ENCODE peak calls at places on chromosomes 12 and 14, in eight cellular contexts. One of them, this sample, is unnamed.

GRCh38 chr14:33062881-33063280 is 124.2 kb downstream of the NPAS3 start:
- DNase-seq in KG1: no peak
- DNase-seq in HEK293T: no peak
- DNase-seq in HFFc6: no peak
- DNase-seq in SW480: peak
- DNase-seq in aorta: no peak
- DNase-seq in stimulated activated CD8-positive, alpha-beta memory T cell treated with anti-CD3 and anti-CD28 coated beads, Interleukin-4, amount 100 ng/mL, for 1 hour: no peak
- DNase-seq in choroid plexus epithelial cell: no peak
- DNase-seq in this sample: no peak

GRCh38 chr14:19902409-19902808 is 18.0 kb upstream of the OR4K5 start:
- DNase-seq in aorta: no peak
- DNase-seq in KG1: no peak
- DNase-seq in SW480: no peak
- DNase-seq in stimulated activated CD8-positive, alpha-beta memory T cell treated with anti-CD3 and anti-CD28 coated beads, Interleukin-4, amount 100 ng/mL, for 1 hour: no peak
- DNase-seq in HEK293T: no peak
- DNase-seq in HFFc6: no peak
- DNase-seq in choroid plexus epithelial cell: no peak
- DNase-seq in this sample: no peak

GRCh38 chr12:122861586-122861970 is 26.3 kb downstream of the HIP1R start:
- DNase-seq in SW480: no peak
- DNase-seq in stimulated activated CD8-positive, alpha-beta memory T cell treated with anti-CD3 and anti-CD28 coated beads, Interleukin-4, amount 100 ng/mL, for 1 hour: no peak
- DNase-seq in HEK293T: no peak
- DNase-seq in choroid plexus epithelial cell: no peak
- DNase-seq in HFFc6: no peak
- DNase-seq in KG1: no peak
- DNase-seq in aorta: peak
- DNase-seq in this sample: no peak

GRCh38 chr12:63802012-63802608 is 22.4 kb downstream of the RXYLT1 start:
- DNase-seq in aorta: no peak
- DNase-seq in KG1: no peak
- DNase-seq in HEK293T: peak
- DNase-seq in stimulated activated CD8-positive, alpha-beta memory T cell treated with anti-CD3 and anti-CD28 coated beads, Interleukin-4, amount 100 ng/mL, for 1 hour: no peak
- DNase-seq in SW480: peak
- DNase-seq in HFFc6: peak
- DNase-seq in choroid plexus epithelial cell: peak
- DNase-seq in this sample: no peak

GRCh38 chr12:112936264-112936663 is 2.0 kb upstream of the OAS3 start:
- DNase-seq in HEK293T: no peak
- DNase-seq in stimulated activated CD8-positive, alpha-beta memory T cell treated with anti-CD3 and anti-CD28 coated beads, Interleukin-4, amount 100 ng/mL, for 1 hour: no peak
- DNase-seq in SW480: no peak
- DNase-seq in choroid plexus epithelial cell: no peak
- DNase-seq in HFFc6: no peak
- DNase-seq in aorta: no peak
- DNase-seq in KG1: no peak
- DNase-seq in this sample: no peak

GRCh38 chr12:57694459-57695019 is 607 bp downstream of the OS9 start:
- DNase-seq in HFFc6: no peak
- DNase-seq in stimulated activated CD8-positive, alpha-beta memory T cell treated with anti-CD3 and anti-CD28 coated beads, Interleukin-4, amount 100 ng/mL, for 1 hour: no peak
- DNase-seq in choroid plexus epithelial cell: peak
- DNase-seq in HEK293T: no peak
- DNase-seq in SW480: peak
- DNase-seq in aorta: no peak
- DNase-seq in KG1: no peak
- DNase-seq in this sample: no peak

GRCh38 chr12:27571463-27571862 is 47.5 kb downstream of the PPFIBP1 start:
- DNase-seq in KG1: no peak
- DNase-seq in aorta: no peak
- DNase-seq in SW480: peak
- DNase-seq in choroid plexus epithelial cell: peak
- DNase-seq in HFFc6: peak
- DNase-seq in HEK293T: no peak
- DNase-seq in stimulated activated CD8-positive, alpha-beta memory T cell treated with anti-CD3 and anti-CD28 coated beads, Interleukin-4, amount 100 ng/mL, for 1 hour: no peak
- DNase-seq in this sample: peak

GRCh38 chr12:56220611-56221232 is 1.0 kb downstream of the RNF41 start:
- DNase-seq in KG1: no peak
- DNase-seq in aorta: no peak
- DNase-seq in HEK293T: no peak
- DNase-seq in SW480: peak
- DNase-seq in stimulated activated CD8-positive, alpha-beta memory T cell treated with anti-CD3 and anti-CD28 coated beads, Interleukin-4, amount 100 ng/mL, for 1 hour: no peak
- DNase-seq in choroid plexus epithelial cell: peak
- DNase-seq in HFFc6: peak
- DNase-seq in this sample: no peak

GRCh38 chr14:72416892-72417291 is 477.0 kb downstream of the DPF3 start:
- DNase-seq in choroid plexus epithelial cell: no peak
- DNase-seq in HFFc6: no peak
- DNase-seq in HEK293T: no peak
- DNase-seq in aorta: no peak
- DNase-seq in SW480: peak
- DNase-seq in KG1: no peak
- DNase-seq in stimulated activated CD8-positive, alpha-beta memory T cell treated with anti-CD3 and anti-CD28 coated beads, Interleukin-4, amount 100 ng/mL, for 1 hour: no peak
- DNase-seq in this sample: no peak

GRCh38 chr14:93281937-93282336 is 50.9 kb downstream of the BTBD7 start:
- DNase-seq in HFFc6: peak
- DNase-seq in HEK293T: no peak
- DNase-seq in choroid plexus epithelial cell: peak
- DNase-seq in KG1: no peak
- DNase-seq in SW480: no peak
- DNase-seq in stimulated activated CD8-positive, alpha-beta memory T cell treated with anti-CD3 and anti-CD28 coated beads, Interleukin-4, amount 100 ng/mL, for 1 hour: no peak
- DNase-seq in aorta: no peak
- DNase-seq in this sample: no peak

GRCh38 chr14:68397827-68398226 is 395.0 kb downstream of the ZFP36L1 start:
- DNase-seq in KG1: no peak
- DNase-seq in aorta: no peak
- DNase-seq in HEK293T: no peak
- DNase-seq in SW480: peak
- DNase-seq in HFFc6: peak
- DNase-seq in stimulated activated CD8-positive, alpha-beta memory T cell treated with anti-CD3 and anti-CD28 coated beads, Interleukin-4, amount 100 ng/mL, for 1 hour: no peak
- DNase-seq in choroid plexus epithelial cell: peak
- DNase-seq in this sample: peak

GRCh38 chr14:23513005-23513412 is 38.6 kb downstream of the ZFHX2 start:
- DNase-seq in KG1: no peak
- DNase-seq in HEK293T: no peak
- DNase-seq in aorta: no peak
- DNase-seq in HFFc6: no peak
- DNase-seq in choroid plexus epithelial cell: no peak
- DNase-seq in SW480: no peak
- DNase-seq in stimulated activated CD8-positive, alpha-beta memory T cell treated with anti-CD3 and anti-CD28 coated beads, Interleukin-4, amount 100 ng/mL, for 1 hour: no peak
- DNase-seq in this sample: no peak

GRCh38 chr12:93060666-93061413 is 131.7 kb upstream of the EEA1 start:
- DNase-seq in stimulated activated CD8-positive, alpha-beta memory T cell treated with anti-CD3 and anti-CD28 coated beads, Interleukin-4, amount 100 ng/mL, for 1 hour: no peak
- DNase-seq in aorta: no peak
- DNase-seq in choroid plexus epithelial cell: peak
- DNase-seq in HFFc6: no peak
- DNase-seq in HEK293T: no peak
- DNase-seq in KG1: no peak
- DNase-seq in SW480: no peak
- DNase-seq in this sample: no peak

GRCh38 chr12:69329669-69330428 is 18.3 kb upstream of the LYZ start:
- DNase-seq in choroid plexus epithelial cell: no peak
- DNase-seq in KG1: no peak
- DNase-seq in HFFc6: no peak
- DNase-seq in aorta: no peak
- DNase-seq in SW480: no peak
- DNase-seq in HEK293T: no peak
- DNase-seq in stimulated activated CD8-positive, alpha-beta memory T cell treated with anti-CD3 and anti-CD28 coated beads, Interleukin-4, amount 100 ng/mL, for 1 hour: no peak
- DNase-seq in this sample: no peak

GRCh38 chr14:104436047-104436531 is 143.5 kb upstream of the C14orf180 start:
- DNase-seq in HFFc6: no peak
- DNase-seq in aorta: peak
- DNase-seq in choroid plexus epithelial cell: peak
- DNase-seq in HEK293T: peak
- DNase-seq in stimulated activated CD8-positive, alpha-beta memory T cell treated with anti-CD3 and anti-CD28 coated beads, Interleukin-4, amount 100 ng/mL, for 1 hour: no peak
- DNase-seq in SW480: peak
- DNase-seq in KG1: no peak
- DNase-seq in this sample: no peak

GRCh38 chr12:71746983-71747611 is 7.6 kb upstream of the RAB21 start:
- DNase-seq in HFFc6: peak
- DNase-seq in HEK293T: peak
- DNase-seq in aorta: no peak
- DNase-seq in SW480: peak
- DNase-seq in choroid plexus epithelial cell: peak
- DNase-seq in stimulated activated CD8-positive, alpha-beta memory T cell treated with anti-CD3 and anti-CD28 coated beads, Interleukin-4, amount 100 ng/mL, for 1 hour: peak
- DNase-seq in KG1: peak
- DNase-seq in this sample: no peak

GRCh38 chr12:48901278-48901677 is 24.0 kb downstream of the FKBP11 start:
- DNase-seq in stimulated activated CD8-positive, alpha-beta memory T cell treated with anti-CD3 and anti-CD28 coated beads, Interleukin-4, amount 100 ng/mL, for 1 hour: no peak
- DNase-seq in HEK293T: no peak
- DNase-seq in aorta: no peak
- DNase-seq in choroid plexus epithelial cell: peak
- DNase-seq in KG1: no peak
- DNase-seq in SW480: no peak
- DNase-seq in HFFc6: no peak
- DNase-seq in this sample: no peak

GRCh38 chr14:29222671-29223268 is 456.2 kb downstream of the FOXG1 start:
- DNase-seq in SW480: peak
- DNase-seq in HEK293T: peak
- DNase-seq in aorta: no peak
- DNase-seq in stimulated activated CD8-positive, alpha-beta memory T cell treated with anti-CD3 and anti-CD28 coated beads, Interleukin-4, amount 100 ng/mL, for 1 hour: no peak
- DNase-seq in KG1: peak
- DNase-seq in HFFc6: peak
- DNase-seq in choroid plexus epithelial cell: peak
- DNase-seq in this sample: no peak

This sample was measured in BJ.